ENCODE peak calls at places on chromosome 2, in seven cellular contexts. Y, I, B, T, J, X and Q are unnamed samples.

GRCh38 chr2:33316314-33316713 is 160.1 kb upstream of the RASGRP3 start:
- DNase-seq in Y (no peak), X (no peak), T (no peak), B (no peak), I (no peak), J (no peak), Q (no peak)

GRCh38 chr2:161990741-161991140 is 83.3 kb downstream of the DPP4 start:
- DNase-seq in T (no peak), X (no peak), J (no peak), Y (no peak), I (no peak), B (no peak), Q (no peak)

GRCh38 chr2:39547811-39548719 is 111.0 kb upstream of the MAP4K3 start:
- DNase-seq in T (no peak), J (no peak), X (no peak), B (no peak), I (no peak), Y (no peak), Q (no peak)

GRCh38 chr2:7566382-7566881 is 649.2 kb downstream of the RNF144A start:
- DNase-seq in T (no peak), B (no peak), J (no peak), X (no peak), Y (no peak), I (no peak), Q (no peak)

GRCh38 chr2:51454177-51454576 is 422.2 kb upstream of the NRXN1 start:
- DNase-seq in I (no peak), T (no peak), Y (no peak), J (no peak), B (no peak), X (no peak), Q (no peak)

GRCh38 chr2:238462782-238463396 is 36.2 kb downstream of the ASB1 start:
- DNase-seq in B (no peak), T (peak; percentile 40), J (no peak), Y (no peak), X (no peak), I (no peak), Q (no peak)

GRCh38 chr2:182898718-182899117 is 32.3 kb upstream of the FRZB start:
- DNase-seq in J (no peak), Y (no peak), T (no peak), X (no peak), B (no peak), I (no peak), Q (no peak)

GRCh38 chr2:54658548-54659207 is 64.8 kb upstream of the EML6 start:
- DNase-seq in B (no peak), I (no peak), X (no peak), J (no peak), Y (no peak), T (no peak), Q (no peak)

GRCh38 chr2:240252872-240253511 is 112.5 kb upstream of the OTOS start:
- DNase-seq in B (no peak), Y (peak; percentile 54), J (no peak), T (no peak), X (no peak), I (no peak), Q (no peak)

GRCh38 chr2:199431748-199432213 is 26.0 kb downstream of the SATB2 start:
- DNase-seq in T (no peak), X (no peak), B (peak; percentile 84), J (no peak), Y (no peak), I (no peak), Q (no peak)

GRCh38 chr2:159637237-159637636 is 20.9 kb upstream of the BAZ2B start:
- DNase-seq in Y (no peak), B (no peak), T (no peak), X (no peak), J (no peak), I (no peak), Q (no peak)

GRCh38 chr2:68627615-68628014 is 15.8 kb upstream of the PROKR1 start:
- DNase-seq in B (no peak), J (no peak), T (no peak), X (no peak), I (no peak), Y (no peak), Q (no peak)

GRCh38 chr2:112153179-112153490 is 14.9 kb downstream of the FBLN7 start:
- DNase-seq in T (no peak), B (peak; percentile 24), Y (peak; percentile 23), I (no peak), J (no peak), X (no peak), Q (no peak)

GRCh38 chr2:39696838-39697237 is 31.1 kb downstream of the TMEM178A start:
- DNase-seq in I (peak; percentile 9), Y (no peak), X (no peak), B (no peak), T (no peak), J (peak; percentile 20), Q (no peak)

GRCh38 chr2:28665041-28665704 is 86.5 kb upstream of the PPP1CB start:
- DNase-seq in X (no peak), T (no peak), I (no peak), Y (peak; percentile 80), J (no peak), B (no peak), Q (no peak)

GRCh38 chr2:31429759-31430438 is 15.4 kb upstream of the XDH start:
- DNase-seq in I (no peak), B (no peak), Y (no peak), J (no peak), X (no peak), T (no peak), Q (no peak)